ENCODE peak calls at places on chromosomes 11 and 22, in four cellular contexts. N is epithelial cell of prostate; F is stimulated activated CD4-positive, alpha-beta T cell treated with anti-CD3 and anti-CD28 coated beads, Interleukin-4, amount 100 ng/mL, for 48 hours; P is activated T-cell treated with anti-CD3 and anti-CD28 coated beads, Interleukin-2, amount 50 U/mL, for 24 hours. Y is an unnamed sample.

GRCh38 chr11:32830413-32830738 is 649 bp downstream of the PRRG4 start:
- DNase-seq in N (no peak), P (no peak), F (no peak), Y (peak)

GRCh38 chr11:74025467-74026166 is 16.7 kb upstream of the UCP3 start:
- DNase-seq in N (no peak), P (no peak), F (no peak), Y (no peak)

GRCh38 chr11:75204685-75205667 is 35.6 kb upstream of the TPBGL start:
- DNase-seq in P (peak), F (peak), N (peak), Y (peak)

GRCh38 chr22:22779213-22779612 is 108.4 kb upstream of the IGLL5 start:
- DNase-seq in F (no peak), N (no peak), P (no peak), Y (no peak)

GRCh38 chr11:73810637-73811036 is 23.0 kb downstream of the MRPL48 start:
- DNase-seq in P (no peak), F (no peak), N (no peak), Y (no peak)

GRCh38 chr11:14388352-14388751 is 29.4 kb upstream of the RRAS2 start:
- DNase-seq in P (no peak), F (no peak), N (no peak), Y (no peak)

GRCh38 chr22:24230911-24231656 is 13.8 kb downstream of the GGT5 start:
- DNase-seq in P (peak), F (peak), N (no peak), Y (peak)

GRCh38 chr22:18024276-18024939 is at the start of gene MICAL3:
- DNase-seq in P (peak), N (no peak), F (peak), Y (no peak)

GRCh38 chr11:75144716-75145014 is 6.2 kb upstream of the SLCO2B1 start:
- DNase-seq in N (no peak), P (no peak), F (no peak), Y (no peak)

GRCh38 chr11:65791719-65792213 is 4.9 kb downstream of the OVOL1 start:
- DNase-seq in F (peak), N (no peak), P (peak), Y (peak)

GRCh38 chr11:17460406-17460805 is 16.2 kb downstream of the ABCC8 start:
- DNase-seq in F (no peak), N (no peak), P (no peak), Y (no peak)

GRCh38 chr22:30212363-30212995 is 34.1 kb downstream of the LIF start:
- DNase-seq in F (no peak), P (no peak), N (peak), Y (peak)

GRCh38 chr11:78131956-78132355 is 7.5 kb downstream of the ALG8 start:
- DNase-seq in F (no peak), N (peak), P (no peak), Y (no peak)

GRCh38 chr11:36234825-36235224 is 54.4 kb downstream of the COMMD9 start:
- DNase-seq in N (no peak), F (no peak), P (no peak), Y (no peak)

GRCh38 chr11:13375798-13376197 is 87.2 kb downstream of the BTBD10 start:
- DNase-seq in P (no peak), N (no peak), F (no peak), Y (no peak)

GRCh38 chr11:77213589-77214428 is 85.8 kb downstream of the MYO7A start:
- DNase-seq in N (no peak), P (no peak), F (no peak), Y (no peak)

GRCh38 chr11:78698612-78699011 is 123.9 kb upstream of the NARS2 start:
- DNase-seq in N (no peak), F (no peak), P (no peak), Y (no peak)

GRCh38 chr22:46681010-46681409 is 57.0 kb downstream of the CERK start:
- DNase-seq in N (no peak), F (no peak), P (no peak), Y (no peak)

GRCh38 chr11:107482234-107482633 is 24.6 kb upstream of the CWF19L2 start:
- DNase-seq in N (no peak), P (no peak), F (no peak), Y (no peak)

GRCh38 chr11:92330114-92330513 is 105.5 kb downstream of the FAT3 start:
- DNase-seq in N (no peak), P (no peak), F (no peak), Y (no peak)

GRCh38 chr11:74685905-74686304 is 45.3 kb downstream of the CHRDL2 start:
- DNase-seq in P (no peak), F (no peak), N (no peak), Y (no peak)

GRCh38 chr11:16117989-16118810 is 238.1 kb downstream of the SOX6 start:
- DNase-seq in N (no peak), F (no peak), P (no peak), Y (no peak)

GRCh38 chr11:109015283-109015682 is 350.4 kb downstream of the DDX10 start:
- DNase-seq in P (no peak), F (no peak), N (no peak), Y (no peak)

GRCh38 chr22:49548356-49549202 is 279.1 kb downstream of the BRD1 start:
- DNase-seq in P (no peak), F (no peak), N (no peak), Y (no peak)

GRCh38 chr11:13594045-13594444 is 74.4 kb upstream of the FAR1 start:
- DNase-seq in F (no peak), N (no peak), P (no peak), Y (no peak)

GRCh38 chr11:62702241-62702640 is 5.0 kb downstream of the BSCL2 start:
- DNase-seq in F (no peak), N (no peak), P (no peak), Y (no peak)

Y was measured in HL-60.